ENCODE peak calls at places on chromosome 1, in five cellular contexts. G is A673; X is stimulated activated CD8-positive, alpha-beta memory T cell treated with anti-CD3 and anti-CD28 coated beads, Interleukin-12 subunit alpha, Interleukin-12 subunit beta, amount 100 ng/mL, for 4 hours; Y is NCI-H1092; Q is hippocampal formation. J is an unnamed sample.

GRCh38 chr1:199335496-199335895 is 692.0 kb upstream of the NR5A2 start:
- DNase-seq in G (no peak), X (no peak), Y (no peak), Q (no peak), J (no peak)

GRCh38 chr1:93155335-93155734 is 24.9 kb downstream of the TMED5 start:
- DNase-seq in G (no peak), X (no peak), Y (no peak), Q (no peak), J (no peak)

GRCh38 chr1:154361357-154361756 is 36.0 kb downstream of the ATP8B2 start:
- DNase-seq in G (no peak), X (no peak), Y (no peak), Q (no peak), J (no peak)

GRCh38 chr1:160580208-160580812 is 1.0 kb upstream of the CD84 start:
- DNase-seq in G (no peak), X (no peak), Y (no peak), Q (no peak), J (no peak)

GRCh38 chr1:53450225-53450624 is 9.0 kb upstream of the DMRTB1 start:
- DNase-seq in G (no peak), X (no peak), Y (no peak), Q (no peak), J (no peak)

GRCh38 chr1:58814251-58815068 is 30.6 kb upstream of the JUN start:
- DNase-seq in G (no peak), X (no peak), Y (no peak), Q (no peak), J (no peak)

GRCh38 chr1:236030572-236030971 is 34.3 kb downstream of the NID1 start:
- DNase-seq in G (no peak), X (no peak), Y (no peak), Q (no peak), J (no peak)

GRCh38 chr1:117565745-117566455 is 39.9 kb upstream of the TENT5C start:
- DNase-seq in G (no peak), X (no peak), Y (peak; percentile 35), Q (no peak), J (peak; percentile 35)

GRCh38 chr1:198643827-198644226 is 5.0 kb downstream of the PTPRC start:
- DNase-seq in G (no peak), X (no peak), Y (no peak), Q (no peak), J (no peak)

J was measured in NCI-H345.